ENCODE peak calls at places on chromosomes 13 and 19, in seven cellular contexts. One of them, this sample, is unnamed.

GRCh38 chr19:47280183-47280797 is 5.6 kb downstream of the INAFM1 start:
- DNase-seq in H1: peak
- DNase-seq in gastrocnemius medialis: no peak
- DNase-seq in transverse colon: peak
- DNase-seq in ovary: no peak
- DNase-seq in stomach: peak
- DNase-seq in A549: peak
- DNase-seq in this sample: no peak

GRCh38 chr13:103656329-103656728 is 590.1 kb upstream of the SLC10A2 start:
- DNase-seq in H1: no peak
- DNase-seq in gastrocnemius medialis: no peak
- DNase-seq in transverse colon: no peak
- DNase-seq in ovary: no peak
- DNase-seq in stomach: no peak
- DNase-seq in A549: no peak
- DNase-seq in this sample: no peak

GRCh38 chr19:5308471-5309437 is 31.9 kb downstream of the PTPRS start:
- DNase-seq in H1: no peak
- DNase-seq in gastrocnemius medialis: no peak
- DNase-seq in transverse colon: peak
- DNase-seq in ovary: peak
- DNase-seq in stomach: peak
- DNase-seq in A549: no peak
- DNase-seq in this sample: no peak

GRCh38 chr19:48495391-48495790 is 16.2 kb downstream of the LMTK3 start:
- DNase-seq in H1: no peak
- DNase-seq in gastrocnemius medialis: no peak
- DNase-seq in transverse colon: no peak
- DNase-seq in ovary: no peak
- DNase-seq in stomach: no peak
- DNase-seq in A549: no peak
- DNase-seq in this sample: no peak

GRCh38 chr13:112653821-112654220 is 36.0 kb upstream of the ATP11A start:
- DNase-seq in H1: no peak
- DNase-seq in gastrocnemius medialis: no peak
- DNase-seq in transverse colon: no peak
- DNase-seq in ovary: no peak
- DNase-seq in stomach: no peak
- DNase-seq in A549: no peak
- DNase-seq in this sample: no peak

GRCh38 chr13:113991191-113991669 is 17.4 kb upstream of the C13orf46 start:
- DNase-seq in H1: no peak
- DNase-seq in gastrocnemius medialis: peak
- DNase-seq in transverse colon: no peak
- DNase-seq in ovary: no peak
- DNase-seq in stomach: no peak
- DNase-seq in A549: no peak
- DNase-seq in this sample: peak

GRCh38 chr19:6087074-6087506 is 23.2 kb downstream of the RFX2 start:
- DNase-seq in H1: no peak
- DNase-seq in gastrocnemius medialis: no peak
- DNase-seq in transverse colon: peak
- DNase-seq in ovary: no peak
- DNase-seq in stomach: no peak
- DNase-seq in A549: no peak
- DNase-seq in this sample: no peak

GRCh38 chr13:109156181-109156935 is 526.9 kb downstream of the MYO16 start:
- DNase-seq in H1: no peak
- DNase-seq in gastrocnemius medialis: peak
- DNase-seq in transverse colon: no peak
- DNase-seq in ovary: no peak
- DNase-seq in stomach: no peak
- DNase-seq in A549: peak
- DNase-seq in this sample: no peak

GRCh38 chr13:25744176-25744575 is 307.6 kb downstream of the SHISA2 start:
- DNase-seq in H1: no peak
- DNase-seq in gastrocnemius medialis: no peak
- DNase-seq in transverse colon: no peak
- DNase-seq in ovary: no peak
- DNase-seq in stomach: no peak
- DNase-seq in A549: no peak
- DNase-seq in this sample: no peak

GRCh38 chr19:48558018-48558684 is 6.2 kb downstream of the SULT2B1 start:
- DNase-seq in H1: no peak
- DNase-seq in gastrocnemius medialis: no peak
- DNase-seq in transverse colon: peak
- DNase-seq in ovary: no peak
- DNase-seq in stomach: peak
- DNase-seq in A549: peak
- DNase-seq in this sample: peak

GRCh38 chr13:105502193-105502592 is 1033.3 kb downstream of the EFNB2 start:
- DNase-seq in H1: no peak
- DNase-seq in gastrocnemius medialis: no peak
- DNase-seq in transverse colon: no peak
- DNase-seq in ovary: no peak
- DNase-seq in stomach: no peak
- DNase-seq in A549: no peak
- DNase-seq in this sample: no peak

GRCh38 chr19:3129112-3129511 is 6.7 kb upstream of the GNA15 start:
- DNase-seq in H1: no peak
- DNase-seq in gastrocnemius medialis: no peak
- DNase-seq in transverse colon: no peak
- DNase-seq in ovary: no peak
- DNase-seq in stomach: no peak
- DNase-seq in A549: peak
- DNase-seq in this sample: no peak

GRCh38 chr19:35165200-35166058 is 10.9 kb downstream of the FXYD5 start:
- DNase-seq in H1: no peak
- DNase-seq in gastrocnemius medialis: no peak
- DNase-seq in transverse colon: no peak
- DNase-seq in ovary: no peak
- DNase-seq in stomach: no peak
- DNase-seq in A549: no peak
- DNase-seq in this sample: peak

GRCh38 chr13:83281666-83282065 is 600.6 kb downstream of the SLITRK1 start:
- DNase-seq in H1: no peak
- DNase-seq in gastrocnemius medialis: no peak
- DNase-seq in transverse colon: no peak
- DNase-seq in ovary: no peak
- DNase-seq in stomach: no peak
- DNase-seq in A549: no peak
- DNase-seq in this sample: no peak

GRCh38 chr19:17755977-17756670 is 4.8 kb downstream of the FCHO1 start:
- DNase-seq in H1: peak
- DNase-seq in gastrocnemius medialis: no peak
- DNase-seq in transverse colon: peak
- DNase-seq in ovary: peak
- DNase-seq in stomach: peak
- DNase-seq in A549: peak
- DNase-seq in this sample: no peak

GRCh38 chr13:31037874-31038475 is 105.5 kb downstream of the TEX26 start:
- DNase-seq in H1: no peak
- DNase-seq in gastrocnemius medialis: no peak
- DNase-seq in transverse colon: no peak
- DNase-seq in ovary: no peak
- DNase-seq in stomach: no peak
- DNase-seq in A549: no peak
- DNase-seq in this sample: no peak

GRCh38 chr13:64723735-64724134 is 2506.4 kb downstream of the PCDH9 start:
- DNase-seq in H1: no peak
- DNase-seq in gastrocnemius medialis: no peak
- DNase-seq in transverse colon: no peak
- DNase-seq in ovary: no peak
- DNase-seq in stomach: no peak
- DNase-seq in A549: peak
- DNase-seq in this sample: no peak

GRCh38 chr13:36752673-36753072 is 66.3 kb upstream of the RFXAP start:
- DNase-seq in H1: no peak
- DNase-seq in gastrocnemius medialis: no peak
- DNase-seq in transverse colon: no peak
- DNase-seq in ovary: no peak
- DNase-seq in stomach: no peak
- DNase-seq in A549: no peak
- DNase-seq in this sample: no peak

GRCh38 chr19:12838182-12838890 is at the start of gene MAST1:
- DNase-seq in H1: peak
- DNase-seq in gastrocnemius medialis: no peak
- DNase-seq in transverse colon: peak
- DNase-seq in ovary: no peak
- DNase-seq in stomach: peak
- DNase-seq in A549: peak
- DNase-seq in this sample: no peak

GRCh38 chr13:91572439-91572838 is 174.0 kb downstream of the GPC5 start:
- DNase-seq in H1: no peak
- DNase-seq in gastrocnemius medialis: no peak
- DNase-seq in transverse colon: no peak
- DNase-seq in ovary: no peak
- DNase-seq in stomach: no peak
- DNase-seq in A549: no peak
- DNase-seq in this sample: no peak

DNA sequence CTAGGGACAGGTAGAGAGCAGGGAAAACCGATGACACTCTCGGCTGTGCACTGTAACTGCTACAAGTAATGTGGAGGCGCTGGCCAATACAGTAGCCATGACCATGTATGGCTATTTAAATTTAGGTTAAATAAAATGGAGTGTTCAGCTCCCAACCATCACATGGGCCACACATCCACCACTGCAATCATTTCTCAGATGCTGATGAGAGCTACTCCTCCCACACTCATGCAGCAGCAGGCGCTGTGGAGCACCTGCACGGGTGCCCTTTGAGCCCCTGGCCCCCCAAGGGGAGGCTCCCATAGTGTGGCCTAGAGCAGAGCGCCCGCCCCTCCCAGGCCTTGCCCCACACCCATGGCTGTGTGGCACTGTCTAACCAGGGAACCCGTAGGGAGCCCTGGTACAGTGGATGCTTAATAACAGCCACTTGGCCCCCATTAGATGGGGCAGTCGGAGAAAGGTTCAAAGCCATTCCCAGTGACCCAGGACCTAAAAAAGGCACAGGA is 6.0 kb downstream of the ACP4 start:
- DNase-seq in H1: no peak
- DNase-seq in gastrocnemius medialis: no peak
- DNase-seq in transverse colon: no peak
- DNase-seq in ovary: no peak
- DNase-seq in stomach: no peak
- DNase-seq in A549: peak
- DNase-seq in this sample: no peak
- TF ChIP-seq POLR2A in H1: peak
- TF ChIP-seq POLR2A in gastrocnemius medialis: no peak
- TF ChIP-seq POLR2A in transverse colon: no peak
- TF ChIP-seq POLR2A in ovary: no peak
- TF ChIP-seq POLR2A in stomach: no peak
- TF ChIP-seq POLR2A in A549: no peak
- TF ChIP-seq POLR2A in this sample: no peak

DNA sequence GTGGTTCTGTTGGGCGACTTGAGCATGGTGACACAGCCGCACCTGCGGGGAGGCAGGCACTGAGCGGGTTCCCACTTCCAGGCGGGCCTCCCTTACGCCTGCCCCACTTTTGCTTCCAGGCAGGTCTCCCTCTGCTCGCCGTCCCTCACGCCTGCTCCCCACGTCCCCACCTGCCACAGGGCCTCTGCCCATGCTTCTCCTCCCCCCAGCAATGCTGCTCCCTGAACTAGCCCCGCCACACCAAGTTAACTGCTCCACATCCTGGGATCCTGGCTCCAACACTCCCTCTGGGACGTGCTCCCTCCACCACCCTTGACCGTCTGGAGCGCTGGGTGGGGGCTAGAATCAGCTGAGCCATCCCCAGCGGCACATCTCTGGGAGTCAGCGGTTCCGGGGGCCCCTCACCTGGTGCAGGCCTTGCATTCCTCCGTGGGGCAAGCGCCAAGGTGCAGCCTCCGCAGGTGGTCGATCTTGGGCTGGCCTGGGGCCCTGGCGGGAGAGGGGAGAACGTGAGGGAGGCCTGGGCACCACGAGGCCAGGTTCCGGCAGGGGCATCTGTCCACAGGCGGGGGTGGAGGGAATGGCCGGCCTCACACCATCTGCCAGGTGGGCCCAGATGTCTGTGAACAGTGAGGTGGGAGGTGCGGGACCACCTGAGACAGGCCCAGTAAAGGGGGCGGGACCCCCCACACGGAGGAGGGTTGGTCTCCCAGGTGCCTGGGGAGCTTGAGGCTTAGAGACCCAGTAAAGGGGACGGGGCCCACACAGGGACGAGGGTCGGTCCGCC is 9.2 kb downstream of the CFD start:
- DNase-seq in H1: no peak
- DNase-seq in gastrocnemius medialis: no peak
- DNase-seq in transverse colon: no peak
- DNase-seq in ovary: peak
- DNase-seq in stomach: no peak
- DNase-seq in A549: no peak
- DNase-seq in this sample: no peak
- TF ChIP-seq CTCF in H1: no peak
- TF ChIP-seq CTCF in gastrocnemius medialis: no peak
- TF ChIP-seq CTCF in transverse colon: no peak
- TF ChIP-seq CTCF in ovary: no peak
- TF ChIP-seq CTCF in stomach: no peak
- TF ChIP-seq CTCF in A549: no peak
- TF ChIP-seq CTCF in this sample: no peak

DNA sequence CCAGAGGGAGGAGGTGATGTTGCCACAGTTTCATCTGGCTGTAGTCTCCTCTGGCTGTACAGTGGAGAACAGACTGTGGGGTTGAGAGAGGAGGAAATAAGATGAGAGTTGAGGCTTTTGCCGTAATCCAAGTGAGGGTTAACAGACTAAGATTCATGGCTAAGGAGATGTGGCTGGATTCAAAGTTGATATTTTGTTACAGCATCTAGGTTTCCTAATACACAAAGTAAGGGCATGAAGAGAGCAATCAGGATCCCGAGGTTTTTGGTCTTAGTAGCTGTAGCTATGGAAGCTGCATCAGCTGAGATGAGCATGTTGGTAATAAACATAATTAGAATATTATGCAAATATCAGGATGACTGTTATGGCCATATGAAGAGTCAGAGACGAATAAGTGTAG is 1.4 kb downstream of the ZNF776 start:
- DNase-seq in H1: no peak
- DNase-seq in gastrocnemius medialis: no peak
- DNase-seq in transverse colon: no peak
- DNase-seq in ovary: no peak
- DNase-seq in stomach: no peak
- DNase-seq in A549: no peak
- DNase-seq in this sample: no peak
- H3K4me3 ChIP-seq in H1: no peak
- H3K4me3 ChIP-seq in gastrocnemius medialis: peak
- H3K4me3 ChIP-seq in transverse colon: no peak
- H3K4me3 ChIP-seq in ovary: no peak
- H3K4me3 ChIP-seq in stomach: peak
- H3K4me3 ChIP-seq in A549: peak
- H3K4me3 ChIP-seq in this sample: no peak

DNA sequence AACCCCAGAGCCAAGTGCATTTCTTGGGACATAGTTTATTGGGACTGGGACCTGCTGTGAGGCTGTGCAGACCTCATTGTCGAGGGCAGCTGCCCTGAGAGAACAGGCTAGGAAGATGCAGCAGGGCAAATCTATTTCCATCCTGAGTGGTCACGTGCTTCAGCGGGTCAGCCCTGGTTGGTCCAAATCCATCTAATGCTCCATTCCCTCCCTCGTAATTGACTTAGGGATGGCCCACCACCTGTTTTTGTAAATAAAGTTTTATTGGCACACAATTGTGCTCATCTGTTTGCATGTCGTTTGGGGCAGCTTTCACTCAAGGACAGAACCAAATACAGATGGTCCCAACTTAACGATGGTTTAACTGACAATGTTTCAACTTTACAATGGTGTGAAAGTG is 75.5 kb upstream of the ADGRE5 start:
- DNase-seq in H1: no peak
- DNase-seq in gastrocnemius medialis: no peak
- DNase-seq in transverse colon: no peak
- DNase-seq in ovary: no peak
- DNase-seq in stomach: no peak
- DNase-seq in A549: no peak
- DNase-seq in this sample: no peak
- TF ChIP-seq POLR2A in H1: no peak
- TF ChIP-seq POLR2A in gastrocnemius medialis: no peak
- TF ChIP-seq POLR2A in transverse colon: no peak
- TF ChIP-seq POLR2A in ovary: no peak
- TF ChIP-seq POLR2A in stomach: no peak
- TF ChIP-seq POLR2A in A549: no peak
- TF ChIP-seq POLR2A in this sample: no peak

This sample was measured in lower leg skin.